ENCODE peak calls at places on chromosomes 12 and 14, in five cellular contexts. I, O, M, S and A are unnamed samples.

GRCh38 chr12:95258803-95259202 is 41.2 kb downstream of the VEZT start:
- DNase-seq in I (no peak), O (no peak), M (no peak), S (no peak), A (no peak)

GRCh38 chr12:7042847-7043246 is 17.7 kb upstream of the C1S start:
- DNase-seq in M (no peak), S (peak; percentile 56), O (no peak), I (no peak), A (peak; percentile 45)

GRCh38 chr14:97380539-97380941 is 583.4 kb downstream of the VRK1 start:
- DNase-seq in M (no peak), I (no peak), S (peak; percentile 43), O (no peak), A (peak; percentile 3)

GRCh38 chr12:24038211-24038997 is 88.9 kb upstream of the SOX5 start:
- DNase-seq in I (no peak), S (no peak), O (no peak), M (no peak), A (no peak)

GRCh38 chr14:23299558-23299957 is 3.1 kb downstream of the PPP1R3E start:
- DNase-seq in I (no peak), O (peak; percentile 33), M (no peak), S (no peak), A (no peak)

GRCh38 chr12:32659908-32660440 is 19.1 kb upstream of the DNM1L start:
- DNase-seq in M (no peak), O (no peak), I (no peak), S (no peak), A (no peak)

GRCh38 chr12:106090586-106091411 is 48.0 kb downstream of the NUAK1 start:
- DNase-seq in I (no peak), S (no peak), O (no peak), M (peak; percentile 80), A (peak; percentile 22)

GRCh38 chr12:17369556-17369955 is 720.4 kb downstream of the RERGL start:
- DNase-seq in S (no peak), I (no peak), M (no peak), O (no peak), A (no peak)

GRCh38 chr12:6336859-6337744 is 4.8 kb downstream of the TNFRSF1A start:
- DNase-seq in S (no peak), I (no peak), O (no peak), M (peak; percentile 39), A (no peak)

GRCh38 chr12:90816353-90817089 is 138.5 kb downstream of the CCER1 start:
- DNase-seq in S (no peak), I (no peak), M (no peak), O (no peak), A (no peak)

GRCh38 chr12:81668475-81668874 is 90.7 kb downstream of the PPFIA2 start:
- DNase-seq in S (peak; percentile 26), I (no peak), O (no peak), M (no peak), A (peak; percentile 27)

GRCh38 chr12:13780453-13780852 is 200.9 kb downstream of the GRIN2B start:
- DNase-seq in S (no peak), I (no peak), M (no peak), O (no peak), A (no peak)

GRCh38 chr12:124032265-124032886 is 59.4 kb downstream of the ZNF664 start:
- DNase-seq in S (peak; percentile 19), I (peak; percentile 61), O (peak; percentile 38), M (peak; percentile 57), A (peak; percentile 71)

GRCh38 chr14:88974991-88975835 is 150.8 kb downstream of the TTC8 start:
- DNase-seq in I (no peak), M (no peak), S (no peak), O (no peak), A (no peak)

GRCh38 chr12:122895757-122896636 is at the start of gene VPS37B:
- DNase-seq in I (peak; percentile 86), S (peak; percentile 90), O (peak; percentile 69), M (peak; percentile 71), A (peak; percentile 76)

GRCh38 chr12:8948711-8949524 is 527 bp downstream of the M6PR start:
- DNase-seq in I (no peak), S (no peak), O (peak; percentile 22), M (no peak), A (peak; percentile 12)

GRCh38 chr12:65818454-65819382 is 5.6 kb upstream of the HMGA2 start:
- DNase-seq in M (no peak), O (no peak), I (no peak), S (peak; percentile 75), A (no peak)

GRCh38 chr12:31749024-31749704 is 20.3 kb upstream of the AMN1 start:
- DNase-seq in M (peak; percentile 79), I (peak; percentile 87), O (peak; percentile 56), S (peak; percentile 99), A (peak; percentile 63)

GRCh38 chr14:29310757-29311156 is 544.2 kb downstream of the FOXG1 start:
- DNase-seq in O (no peak), M (no peak), S (no peak), I (no peak), A (no peak)

GRCh38 chr14:93686313-93686712 is 102.0 kb downstream of the PRIMA1 start:
- DNase-seq in S (no peak), O (no peak), I (no peak), M (no peak), A (no peak)

GRCh38 chr14:106436310-106436905 is 910.0 kb downstream of the TMEM121 start:
- DNase-seq in M (no peak), O (no peak), I (peak; percentile 35), S (no peak), A (no peak)

GRCh38 chr14:105315941-105316562 is 1.5 kb downstream of the PACS2 start:
- DNase-seq in M (no peak), O (no peak), I (no peak), S (no peak), A (peak; percentile 59)

DNA sequence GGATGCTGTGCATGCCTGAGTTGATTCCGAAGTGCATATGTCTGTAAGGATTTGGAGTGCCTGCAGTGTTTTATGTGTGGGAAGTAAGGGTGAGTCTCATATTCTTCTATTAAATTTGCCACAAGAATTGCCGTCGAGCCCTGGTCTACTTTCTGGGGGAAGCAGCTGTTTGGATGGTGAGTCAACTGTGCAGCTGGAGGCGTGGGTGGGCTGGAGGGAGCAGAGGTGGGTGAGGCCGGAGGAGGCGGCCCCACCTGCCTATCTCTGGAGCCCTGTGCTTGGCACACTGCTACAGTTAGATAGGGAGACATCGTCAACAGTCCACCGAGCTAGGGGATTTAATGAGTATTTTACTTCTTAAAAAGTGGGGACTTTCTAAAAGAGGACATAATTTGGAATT is 9.7 kb downstream of the GLRX5 start:
- DNase-seq in I (no peak), S (no peak), O (no peak), M (no peak), A (no peak)
- TF ChIP-seq POLR2A in I (no peak), S (no peak), O (no peak), M (no peak), A (no peak)

GRCh38 chr14:61257469-61258057 is 23.6 kb downstream of the TMEM30B start:
- DNase-seq in O (no peak), M (no peak), I (no peak), S (no peak), A (no peak)
- TF ChIP-seq POLR2A in O (no peak), M (no peak), I (no peak), S (no peak), A (no peak)

GRCh38 chr12:109713187-109713984 is at the start of gene FAM222A:
- DNase-seq in O (peak; percentile 96), S (peak; percentile 93), I (peak; percentile 97), M (peak; percentile 96), A (peak; percentile 97)
- TF ChIP-seq POLR2A in O (peak; percentile 8), S (peak; percentile 60), I (peak; percentile 51), M (peak; percentile 78), A (peak; percentile 84)

DNA sequence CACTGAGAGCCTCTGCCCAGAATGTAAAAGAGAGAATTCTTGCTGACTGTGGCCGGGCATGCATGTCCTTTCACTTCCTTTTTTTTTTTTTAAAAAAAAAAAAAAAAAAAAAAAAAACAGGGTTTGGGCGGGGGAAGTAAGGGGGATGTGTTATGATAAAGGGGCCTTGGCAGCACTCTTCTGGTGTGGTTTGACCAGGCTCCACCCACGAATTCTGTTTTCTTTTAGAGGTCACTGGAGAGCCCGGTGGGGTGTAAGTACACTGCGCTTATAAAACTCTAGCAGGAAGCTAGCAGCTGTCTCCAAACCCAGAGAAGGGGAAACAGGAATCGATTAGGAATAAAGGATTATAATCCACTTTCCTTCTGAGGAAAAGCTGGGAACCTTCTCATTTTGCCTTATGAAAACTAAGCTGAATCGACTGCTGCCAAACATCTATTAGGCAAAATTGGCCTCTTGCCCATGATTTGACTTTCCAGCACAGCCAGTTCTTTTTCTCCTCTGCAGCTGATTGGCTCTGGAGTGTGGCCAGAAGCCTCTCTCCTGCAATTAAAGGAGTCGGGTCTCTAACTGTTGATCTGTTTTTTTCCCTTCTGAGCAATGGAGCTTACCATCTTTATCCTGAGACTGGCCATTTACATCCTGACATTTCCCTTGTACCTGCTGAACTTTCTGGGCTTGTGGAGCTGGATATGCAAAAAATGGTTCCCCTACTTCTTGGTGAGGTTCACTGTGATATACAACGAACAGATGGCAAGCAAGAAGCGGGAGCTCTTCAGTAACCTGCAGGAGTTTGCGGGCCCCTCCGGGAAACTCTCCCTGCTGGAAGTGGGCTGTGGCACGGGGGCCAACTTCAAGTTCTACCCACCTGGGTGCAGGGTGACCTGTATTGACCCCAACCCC is 27.7 kb upstream of the HIGD1C start:
- DNase-seq in S (peak; percentile 34), M (peak; percentile 97), I (peak; percentile 96), O (peak; percentile 97), A (peak; percentile 28)
- TF ChIP-seq POLR2A in S (no peak), M (peak; percentile 17), I (no peak), O (no peak), A (no peak)